ENCODE peak calls at places on chromosomes 16 and 17, in four cellular contexts. One of them, this sample, is unnamed.

GRCh38 chr16:69084301-69084700 is 21.2 kb upstream of the HAS3 start:
- DNase-seq in GM12878: no peak
- DNase-seq in K562: no peak
- DNase-seq in HepG2: no peak
- DNase-seq in this sample: no peak

GRCh38 chr17:50908860-50909764 is 43.0 kb upstream of the TOB1 start:
- DNase-seq in GM12878: no peak
- DNase-seq in K562: peak; percentile 22
- DNase-seq in HepG2: peak; percentile 93
- DNase-seq in this sample: no peak

GRCh38 chr16:919658-920631 is 50.8 kb downstream of the LMF1 start:
- DNase-seq in GM12878: no peak
- DNase-seq in K562: no peak
- DNase-seq in HepG2: no peak
- DNase-seq in this sample: no peak

GRCh38 chr17:39225308-39225973 is at the start of gene STAC2:
- DNase-seq in GM12878: no peak
- DNase-seq in K562: no peak
- DNase-seq in HepG2: no peak
- DNase-seq in this sample: no peak

GRCh38 chr17:64045176-64045575 is 24.7 kb upstream of the ICAM2 start:
- DNase-seq in GM12878: no peak
- DNase-seq in K562: no peak
- DNase-seq in HepG2: no peak
- DNase-seq in this sample: no peak

GRCh38 chr16:89044394-89045180 is 49.1 kb upstream of the ACSF3 start:
- DNase-seq in GM12878: no peak
- DNase-seq in K562: no peak
- DNase-seq in HepG2: no peak
- DNase-seq in this sample: no peak

GRCh38 chr17:40373324-40373723 is 8.8 kb upstream of the GJD3 start:
- DNase-seq in GM12878: no peak
- DNase-seq in K562: no peak
- DNase-seq in HepG2: no peak
- DNase-seq in this sample: no peak

GRCh38 chr17:45277992-45278391 is 16.1 kb upstream of the SPATA32 start:
- DNase-seq in GM12878: no peak
- DNase-seq in K562: no peak
- DNase-seq in HepG2: no peak
- DNase-seq in this sample: no peak

GRCh38 chr17:42132941-42133340 is 10.3 kb downstream of the HSPB9 start:
- DNase-seq in GM12878: no peak
- DNase-seq in K562: no peak
- DNase-seq in HepG2: no peak
- DNase-seq in this sample: no peak

GRCh38 chr17:8799001-8799850 is at the start of gene MFSD6L:
- DNase-seq in GM12878: no peak
- DNase-seq in K562: no peak
- DNase-seq in HepG2: no peak
- DNase-seq in this sample: no peak

GRCh38 chr16:28293589-28293935 is 1.2 kb downstream of the SBK1 start:
- DNase-seq in GM12878: no peak
- DNase-seq in K562: no peak
- DNase-seq in HepG2: no peak
- DNase-seq in this sample: no peak

GRCh38 chr16:25141648-25142047 is 30.1 kb downstream of the LCMT1 start:
- DNase-seq in GM12878: no peak
- DNase-seq in K562: no peak
- DNase-seq in HepG2: no peak
- DNase-seq in this sample: no peak

GRCh38 chr17:48522031-48522593 is 8.7 kb downstream of the HOXB1 start:
- DNase-seq in GM12878: no peak
- DNase-seq in K562: peak; percentile 93
- DNase-seq in HepG2: no peak
- DNase-seq in this sample: no peak

GRCh38 chr17:50767446-50767845 is at the start of gene ANKRD40CL:
- DNase-seq in GM12878: no peak
- DNase-seq in K562: no peak
- DNase-seq in HepG2: no peak
- DNase-seq in this sample: no peak

GRCh38 chr16:85687651-85688471 is 893 bp downstream of the GINS2 start:
- DNase-seq in GM12878: no peak
- DNase-seq in K562: peak; percentile 33
- DNase-seq in HepG2: no peak
- DNase-seq in this sample: no peak

GRCh38 chr16:48099455-48099854 is 56.3 kb downstream of the ABCC12 start:
- DNase-seq in GM12878: no peak
- DNase-seq in K562: peak; percentile 43
- DNase-seq in HepG2: no peak
- DNase-seq in this sample: peak; percentile 31

GRCh38 chr17:49365667-49366066 is 3.6 kb upstream of the ZNF652 start:
- DNase-seq in GM12878: no peak
- DNase-seq in K562: no peak
- DNase-seq in HepG2: peak; percentile 56
- DNase-seq in this sample: no peak

GRCh38 chr16:81446318-81447275 is 2.0 kb downstream of the CMIP start:
- DNase-seq in GM12878: no peak
- DNase-seq in K562: no peak
- DNase-seq in HepG2: no peak
- DNase-seq in this sample: no peak

GRCh38 chr17:67293251-67294203 is 48.5 kb upstream of the HELZ start:
- DNase-seq in GM12878: peak; percentile 4
- DNase-seq in K562: peak; percentile 70
- DNase-seq in HepG2: peak; percentile 72
- DNase-seq in this sample: peak; percentile 74

GRCh38 chr17:58693751-58694150 is 1.3 kb downstream of the RAD51C start:
- DNase-seq in GM12878: no peak
- DNase-seq in K562: no peak
- DNase-seq in HepG2: no peak
- DNase-seq in this sample: no peak

GRCh38 chr17:58694302-58694701 is 1.9 kb downstream of the RAD51C start:
- DNase-seq in GM12878: no peak
- DNase-seq in K562: no peak
- DNase-seq in HepG2: no peak
- DNase-seq in this sample: no peak

GRCh38 chr17:58691701-58692238 is at the start of gene TEX14:
- DNase-seq in GM12878: no peak
- DNase-seq in K562: peak; percentile 30
- DNase-seq in HepG2: no peak
- DNase-seq in this sample: no peak

GRCh38 chr17:58693208-58693607 is 806 bp downstream of the RAD51C start:
- DNase-seq in GM12878: no peak
- DNase-seq in K562: no peak
- DNase-seq in HepG2: no peak
- DNase-seq in this sample: no peak

GRCh38 chr17:58692239-58693055 is at the start of gene RAD51C:
- DNase-seq in GM12878: peak; percentile 67
- DNase-seq in K562: peak; percentile 92
- DNase-seq in HepG2: peak; percentile 84
- DNase-seq in this sample: peak; percentile 88
- TF ChIP-seq TARDBP in GM12878: no peak
- TF ChIP-seq TARDBP in K562: peak; percentile 5
- TF ChIP-seq TARDBP in HepG2: peak; percentile 69
- TF ChIP-seq TARDBP in this sample: no peak

GRCh38 chr16:2211923-2212347 is 1.3 kb upstream of the BRICD5 start:
- DNase-seq in GM12878: no peak
- DNase-seq in K562: no peak
- DNase-seq in HepG2: no peak
- DNase-seq in this sample: no peak

GRCh38 chr16:2210386-2211365 is at the start of gene BRICD5:
- DNase-seq in GM12878: no peak
- DNase-seq in K562: no peak
- DNase-seq in HepG2: peak; percentile 76
- DNase-seq in this sample: no peak

GRCh38 chr16:2214721-2214970 is at the start of gene PGP:
- DNase-seq in GM12878: no peak
- DNase-seq in K562: no peak
- DNase-seq in HepG2: no peak
- DNase-seq in this sample: no peak

GRCh38 chr16:2213817-2214720 is 571 bp downstream of the PGP start:
- DNase-seq in GM12878: no peak
- DNase-seq in K562: no peak
- DNase-seq in HepG2: no peak
- DNase-seq in this sample: no peak

GRCh38 chr16:2212362-2213324 is 2.0 kb upstream of the BRICD5 start:
- DNase-seq in GM12878: no peak
- DNase-seq in K562: no peak
- DNase-seq in HepG2: no peak
- DNase-seq in this sample: no peak
- TF ChIP-seq TARDBP in GM12878: no peak
- TF ChIP-seq TARDBP in K562: no peak
- TF ChIP-seq TARDBP in HepG2: no peak
- TF ChIP-seq TARDBP in this sample: no peak

GRCh38 chr17:11990363-11990983 is 6.8 kb downstream of the ZNF18 start:
- DNase-seq in GM12878: no peak
- DNase-seq in K562: no peak
- DNase-seq in HepG2: no peak
- DNase-seq in this sample: no peak

GRCh38 chr17:11986179-11986938 is 10.9 kb downstream of the ZNF18 start:
- DNase-seq in GM12878: no peak
- DNase-seq in K562: no peak
- DNase-seq in HepG2: peak; percentile 83
- DNase-seq in this sample: no peak

GRCh38 chr17:11991461-11991860 is 5.8 kb downstream of the ZNF18 start:
- DNase-seq in GM12878: no peak
- DNase-seq in K562: no peak
- DNase-seq in HepG2: no peak
- DNase-seq in this sample: no peak

GRCh38 chr17:11981862-11982261 is 15.4 kb downstream of the ZNF18 start:
- DNase-seq in GM12878: no peak
- DNase-seq in K562: no peak
- DNase-seq in HepG2: no peak
- DNase-seq in this sample: no peak

GRCh38 chr17:11986939-11987329 is 10.3 kb downstream of the ZNF18 start:
- DNase-seq in GM12878: no peak
- DNase-seq in K562: peak; percentile 9
- DNase-seq in HepG2: peak; percentile 37
- DNase-seq in this sample: peak; percentile 30
- TF ChIP-seq TARDBP in GM12878: no peak
- TF ChIP-seq TARDBP in K562: no peak
- TF ChIP-seq TARDBP in HepG2: no peak
- TF ChIP-seq TARDBP in this sample: no peak

GRCh38 chr16:14562691-14563491 is 67.2 kb downstream of the PARN start:
- DNase-seq in GM12878: no peak
- DNase-seq in K562: no peak
- DNase-seq in HepG2: peak; percentile 99
- DNase-seq in this sample: peak; percentile 33
- TF ChIP-seq TARDBP in GM12878: no peak
- TF ChIP-seq TARDBP in K562: no peak
- TF ChIP-seq TARDBP in HepG2: peak; percentile 93
- TF ChIP-seq TARDBP in this sample: no peak

DNA sequence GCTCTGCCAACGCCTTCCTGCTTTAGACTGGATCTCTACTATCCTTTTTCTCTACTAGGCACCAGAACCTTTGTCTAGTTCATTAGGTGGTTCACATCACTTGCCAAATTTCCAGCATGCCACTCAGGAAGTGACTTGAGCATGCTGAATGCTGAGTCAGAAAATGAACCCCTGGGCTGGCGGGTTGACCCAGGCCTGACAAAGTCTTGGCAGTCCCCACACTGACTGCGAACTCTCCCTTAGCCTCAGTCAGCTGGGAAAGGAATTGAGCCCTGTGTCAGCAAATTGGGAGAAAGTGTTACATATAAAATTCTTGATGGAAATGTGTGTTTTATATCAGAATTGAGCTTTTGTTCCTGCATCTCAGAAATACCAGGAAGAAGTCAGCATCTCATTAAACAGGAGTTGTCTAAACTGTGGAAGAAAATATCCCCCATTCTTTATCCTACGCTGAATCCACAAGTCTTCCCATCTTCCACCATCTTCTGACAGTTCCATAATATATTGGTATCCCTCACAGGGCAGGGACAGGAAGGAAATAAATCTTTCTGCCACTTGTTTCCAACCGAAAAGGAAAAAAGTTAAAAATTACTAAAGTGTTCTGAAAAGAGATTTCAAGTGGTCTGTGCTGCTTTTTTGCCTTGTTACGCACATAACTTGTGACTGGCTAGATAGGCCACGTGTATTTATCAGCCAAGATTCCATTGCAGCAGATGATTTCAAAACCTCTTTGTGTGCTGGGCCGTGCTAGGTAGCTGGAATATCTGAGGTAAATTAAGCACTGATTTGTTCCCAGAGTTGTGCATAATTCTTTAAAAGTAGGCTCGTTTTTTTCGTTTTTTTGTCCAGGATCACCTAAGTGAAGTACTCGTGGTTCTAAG is 16.7 kb upstream of the SLC12A3 start:
- DNase-seq in GM12878: no peak
- DNase-seq in K562: peak; percentile 29
- DNase-seq in HepG2: no peak
- DNase-seq in this sample: no peak
- TF ChIP-seq TARDBP in GM12878: no peak
- TF ChIP-seq TARDBP in K562: no peak
- TF ChIP-seq TARDBP in HepG2: no peak
- TF ChIP-seq TARDBP in this sample: no peak

This sample was measured in HEK293T.